ENCODE peak calls at places on chromosomes 12 and 14, in six cellular contexts. W is activated T-helper 1 cell treated with anti-CD3 and anti-CD28 coated beads, Interleukin-2, amount 50 U/mL, for 16 hours; O is GDM1; E is T-helper 2 cell treated with Interferon-gamma antibody and Interleukin-4, amounts not matched to agents 5 μg/mL and 100 μg/mL, for 36 hours; C is ovary; K is NCI-H2171. G is an unnamed sample.

GRCh38 chr12:31363416-31363809 is 37.5 kb upstream of the SINHCAF start:
- DNase-seq in W (no peak), E (no peak), C (no peak), O (no peak), K (no peak), G (peak)

GRCh38 chr14:95299271-95299670 is 20.4 kb downstream of the CLMN start:
- DNase-seq in K (no peak), E (no peak), C (no peak), W (no peak), O (no peak), G (no peak)

GRCh38 chr12:74816398-74817175 is 279.0 kb downstream of the ATXN7L3B start:
- DNase-seq in K (no peak), W (no peak), E (no peak), C (no peak), O (no peak), G (no peak)

GRCh38 chr12:91628656-91629055 is 446.0 kb upstream of the DCN start:
- DNase-seq in W (no peak), O (no peak), K (no peak), E (no peak), C (no peak), G (no peak)

GRCh38 chr14:75432406-75432805 is 4.6 kb downstream of the JDP2 start:
- DNase-seq in K (no peak), W (no peak), C (no peak), E (no peak), O (no peak), G (no peak)

GRCh38 chr12:69655616-69656336 is 43.3 kb downstream of the BEST3 start:
- DNase-seq in K (no peak), W (no peak), O (no peak), E (no peak), C (no peak), G (no peak)

GRCh38 chr12:90978117-90978770 is 23.3 kb upstream of the CCER1 start:
- DNase-seq in C (no peak), O (no peak), W (no peak), E (no peak), K (peak), G (peak)

GRCh38 chr12:87981495-87981894 is 47.7 kb downstream of the C12orf50 start:
- DNase-seq in K (no peak), E (no peak), W (no peak), C (no peak), O (no peak), G (no peak)

GRCh38 chr14:103762011-103762410 is 46.4 kb downstream of the ZFYVE21 start:
- DNase-seq in O (no peak), C (no peak), K (no peak), E (no peak), W (no peak), G (no peak)

GRCh38 chr14:49280566-49280965 is 305.6 kb downstream of the RPS29 start:
- DNase-seq in O (no peak), W (no peak), K (no peak), C (no peak), E (no peak), G (no peak)

GRCh38 chr12:45324391-45324790 is 108.5 kb downstream of the ANO6 start:
- DNase-seq in O (no peak), K (no peak), W (no peak), C (no peak), E (no peak), G (peak)

GRCh38 chr14:37988472-37988871 is 219.2 kb upstream of the SSTR1 start:
- DNase-seq in K (no peak), W (no peak), E (no peak), C (no peak), O (no peak), G (no peak)

GRCh38 chr12:109423392-109423791 is 53.7 kb downstream of the KCTD10 start:
- DNase-seq in W (no peak), O (no peak), E (no peak), K (no peak), C (no peak), G (no peak)

GRCh38 chr12:47071241-47071852 is 8.1 kb upstream of the PCED1B start:
- DNase-seq in W (no peak), C (no peak), O (peak), E (no peak), K (no peak), G (no peak)

GRCh38 chr12:22529281-22530060 is 14.9 kb downstream of the C2CD5 start:
- DNase-seq in C (no peak), W (no peak), O (peak), K (no peak), E (no peak), G (peak)